ENCODE peak calls at places on chromosomes 4 and X, in eight cellular contexts. One of them, this sample, is unnamed.
A peak's percentile ranks its signal among the peaks of the same experiment; 100 is the strongest.

GRCh38 chr4:16893141-16893571 is 5.3 kb downstream of the LDB2 start:
- DNase-seq in NCI-H226: no peak
- DNase-seq in smooth muscle cell of the brain vasculature: no peak
- DNase-seq in activated T-cell treated with anti-CD3 and anti-CD28 coated beads, Interleukin-2, amount 50 U/mL, for 4 hours: no peak
- DNase-seq in H1: no peak
- DNase-seq in stimulated activated CD4-positive, alpha-beta T cell treated with anti-CD3 and anti-CD28 coated beads, Interleukin-2, amount 100 ng/mL, for 24 hours: no peak
- DNase-seq in hippocampal formation: no peak
- DNase-seq in MCF 10A: no peak
- DNase-seq in this sample: no peak

GRCh38 chr4:99395595-99396364 is 39.4 kb downstream of the ADH7 start:
- DNase-seq in activated T-cell treated with anti-CD3 and anti-CD28 coated beads, Interleukin-2, amount 50 U/mL, for 4 hours: no peak
- DNase-seq in MCF 10A: no peak
- DNase-seq in H1: no peak
- DNase-seq in stimulated activated CD4-positive, alpha-beta T cell treated with anti-CD3 and anti-CD28 coated beads, Interleukin-2, amount 100 ng/mL, for 24 hours: no peak
- DNase-seq in hippocampal formation: no peak
- DNase-seq in NCI-H226: no peak
- DNase-seq in smooth muscle cell of the brain vasculature: no peak
- DNase-seq in this sample: no peak

GRCh38 chr4:187204389-187204920 is 480.8 kb upstream of the FAT1 start:
- DNase-seq in activated T-cell treated with anti-CD3 and anti-CD28 coated beads, Interleukin-2, amount 50 U/mL, for 4 hours: no peak
- DNase-seq in smooth muscle cell of the brain vasculature: no peak
- DNase-seq in H1: no peak
- DNase-seq in hippocampal formation: no peak
- DNase-seq in MCF 10A: no peak
- DNase-seq in NCI-H226: no peak
- DNase-seq in stimulated activated CD4-positive, alpha-beta T cell treated with anti-CD3 and anti-CD28 coated beads, Interleukin-2, amount 100 ng/mL, for 24 hours: no peak
- DNase-seq in this sample: no peak

GRCh38 chrX:37998586-37999267 is 7.6 kb upstream of the SYTL5 start:
- DNase-seq in MCF 10A: peak; percentile 49
- DNase-seq in stimulated activated CD4-positive, alpha-beta T cell treated with anti-CD3 and anti-CD28 coated beads, Interleukin-2, amount 100 ng/mL, for 24 hours: no peak
- DNase-seq in H1: no peak
- DNase-seq in NCI-H226: peak; percentile 20
- DNase-seq in smooth muscle cell of the brain vasculature: no peak
- DNase-seq in activated T-cell treated with anti-CD3 and anti-CD28 coated beads, Interleukin-2, amount 50 U/mL, for 4 hours: no peak
- DNase-seq in hippocampal formation: no peak
- DNase-seq in this sample: no peak

GRCh38 chr4:149741186-149741831 is 74.3 kb downstream of the IQCM start:
- DNase-seq in H1: no peak
- DNase-seq in stimulated activated CD4-positive, alpha-beta T cell treated with anti-CD3 and anti-CD28 coated beads, Interleukin-2, amount 100 ng/mL, for 24 hours: no peak
- DNase-seq in hippocampal formation: no peak
- DNase-seq in activated T-cell treated with anti-CD3 and anti-CD28 coated beads, Interleukin-2, amount 50 U/mL, for 4 hours: no peak
- DNase-seq in smooth muscle cell of the brain vasculature: no peak
- DNase-seq in NCI-H226: no peak
- DNase-seq in MCF 10A: no peak
- DNase-seq in this sample: no peak

GRCh38 chr4:85938062-85938461 is 421.8 kb downstream of the MAPK10 start:
- DNase-seq in NCI-H226: no peak
- DNase-seq in hippocampal formation: no peak
- DNase-seq in stimulated activated CD4-positive, alpha-beta T cell treated with anti-CD3 and anti-CD28 coated beads, Interleukin-2, amount 100 ng/mL, for 24 hours: no peak
- DNase-seq in H1: no peak
- DNase-seq in MCF 10A: no peak
- DNase-seq in activated T-cell treated with anti-CD3 and anti-CD28 coated beads, Interleukin-2, amount 50 U/mL, for 4 hours: no peak
- DNase-seq in smooth muscle cell of the brain vasculature: no peak
- DNase-seq in this sample: no peak

GRCh38 chr4:135838889-135839288 is 1637.3 kb upstream of the PABPC4L start:
- DNase-seq in H1: no peak
- DNase-seq in NCI-H226: peak; percentile 31
- DNase-seq in activated T-cell treated with anti-CD3 and anti-CD28 coated beads, Interleukin-2, amount 50 U/mL, for 4 hours: no peak
- DNase-seq in smooth muscle cell of the brain vasculature: peak; percentile 46
- DNase-seq in stimulated activated CD4-positive, alpha-beta T cell treated with anti-CD3 and anti-CD28 coated beads, Interleukin-2, amount 100 ng/mL, for 24 hours: no peak
- DNase-seq in hippocampal formation: no peak
- DNase-seq in MCF 10A: peak; percentile 55
- DNase-seq in this sample: no peak

GRCh38 chr4:132619968-132620367 is 529.1 kb upstream of the PCDH10 start:
- DNase-seq in hippocampal formation: no peak
- DNase-seq in NCI-H226: no peak
- DNase-seq in H1: no peak
- DNase-seq in MCF 10A: no peak
- DNase-seq in stimulated activated CD4-positive, alpha-beta T cell treated with anti-CD3 and anti-CD28 coated beads, Interleukin-2, amount 100 ng/mL, for 24 hours: no peak
- DNase-seq in activated T-cell treated with anti-CD3 and anti-CD28 coated beads, Interleukin-2, amount 50 U/mL, for 4 hours: no peak
- DNase-seq in smooth muscle cell of the brain vasculature: no peak
- DNase-seq in this sample: no peak

GRCh38 chr4:39994356-39994755 is 16.6 kb upstream of the PDS5A start:
- DNase-seq in NCI-H226: no peak
- DNase-seq in MCF 10A: no peak
- DNase-seq in hippocampal formation: no peak
- DNase-seq in stimulated activated CD4-positive, alpha-beta T cell treated with anti-CD3 and anti-CD28 coated beads, Interleukin-2, amount 100 ng/mL, for 24 hours: no peak
- DNase-seq in H1: no peak
- DNase-seq in smooth muscle cell of the brain vasculature: no peak
- DNase-seq in activated T-cell treated with anti-CD3 and anti-CD28 coated beads, Interleukin-2, amount 50 U/mL, for 4 hours: no peak
- DNase-seq in this sample: no peak

GRCh38 chrX:150446151-150446550 is 83.0 kb downstream of the MAMLD1 start:
- DNase-seq in stimulated activated CD4-positive, alpha-beta T cell treated with anti-CD3 and anti-CD28 coated beads, Interleukin-2, amount 100 ng/mL, for 24 hours: no peak
- DNase-seq in activated T-cell treated with anti-CD3 and anti-CD28 coated beads, Interleukin-2, amount 50 U/mL, for 4 hours: no peak
- DNase-seq in smooth muscle cell of the brain vasculature: no peak
- DNase-seq in hippocampal formation: no peak
- DNase-seq in NCI-H226: no peak
- DNase-seq in H1: no peak
- DNase-seq in MCF 10A: no peak
- DNase-seq in this sample: no peak

GRCh38 chr4:140061194-140061593 is 92.8 kb downstream of the MAML3 start:
- DNase-seq in hippocampal formation: no peak
- DNase-seq in smooth muscle cell of the brain vasculature: no peak
- DNase-seq in stimulated activated CD4-positive, alpha-beta T cell treated with anti-CD3 and anti-CD28 coated beads, Interleukin-2, amount 100 ng/mL, for 24 hours: no peak
- DNase-seq in MCF 10A: no peak
- DNase-seq in activated T-cell treated with anti-CD3 and anti-CD28 coated beads, Interleukin-2, amount 50 U/mL, for 4 hours: no peak
- DNase-seq in H1: no peak
- DNase-seq in NCI-H226: no peak
- DNase-seq in this sample: no peak

GRCh38 chr4:74534121-74534520 is 89.2 kb downstream of the AREG start:
- DNase-seq in stimulated activated CD4-positive, alpha-beta T cell treated with anti-CD3 and anti-CD28 coated beads, Interleukin-2, amount 100 ng/mL, for 24 hours: no peak
- DNase-seq in hippocampal formation: no peak
- DNase-seq in NCI-H226: no peak
- DNase-seq in MCF 10A: no peak
- DNase-seq in activated T-cell treated with anti-CD3 and anti-CD28 coated beads, Interleukin-2, amount 50 U/mL, for 4 hours: no peak
- DNase-seq in H1: no peak
- DNase-seq in smooth muscle cell of the brain vasculature: no peak
- DNase-seq in this sample: no peak

GRCh38 chr4:175953960-175954521 is 111.6 kb upstream of the WDR17 start:
- DNase-seq in MCF 10A: peak; percentile 25
- DNase-seq in NCI-H226: no peak
- DNase-seq in H1: no peak
- DNase-seq in stimulated activated CD4-positive, alpha-beta T cell treated with anti-CD3 and anti-CD28 coated beads, Interleukin-2, amount 100 ng/mL, for 24 hours: no peak
- DNase-seq in activated T-cell treated with anti-CD3 and anti-CD28 coated beads, Interleukin-2, amount 50 U/mL, for 4 hours: no peak
- DNase-seq in hippocampal formation: no peak
- DNase-seq in smooth muscle cell of the brain vasculature: no peak
- DNase-seq in this sample: no peak

GRCh38 chr4:145679520-145679919 is 426 bp upstream of the C4orf51 start:
- DNase-seq in hippocampal formation: no peak
- DNase-seq in H1: no peak
- DNase-seq in activated T-cell treated with anti-CD3 and anti-CD28 coated beads, Interleukin-2, amount 50 U/mL, for 4 hours: no peak
- DNase-seq in NCI-H226: peak; percentile 44
- DNase-seq in MCF 10A: peak; percentile 71
- DNase-seq in smooth muscle cell of the brain vasculature: peak; percentile 66
- DNase-seq in stimulated activated CD4-positive, alpha-beta T cell treated with anti-CD3 and anti-CD28 coated beads, Interleukin-2, amount 100 ng/mL, for 24 hours: no peak
- DNase-seq in this sample: peak; percentile 19

GRCh38 chrX:10190367-10190766 is 33.6 kb downstream of the CLCN4 start:
- DNase-seq in H1: no peak
- DNase-seq in MCF 10A: peak; percentile 62
- DNase-seq in stimulated activated CD4-positive, alpha-beta T cell treated with anti-CD3 and anti-CD28 coated beads, Interleukin-2, amount 100 ng/mL, for 24 hours: no peak
- DNase-seq in activated T-cell treated with anti-CD3 and anti-CD28 coated beads, Interleukin-2, amount 50 U/mL, for 4 hours: no peak
- DNase-seq in NCI-H226: peak; percentile 27
- DNase-seq in smooth muscle cell of the brain vasculature: peak; percentile 51
- DNase-seq in hippocampal formation: no peak
- DNase-seq in this sample: no peak

GRCh38 chr4:88189418-88189738 is 30.9 kb upstream of the ABCG2 start:
- DNase-seq in hippocampal formation: no peak
- DNase-seq in NCI-H226: no peak
- DNase-seq in activated T-cell treated with anti-CD3 and anti-CD28 coated beads, Interleukin-2, amount 50 U/mL, for 4 hours: no peak
- DNase-seq in smooth muscle cell of the brain vasculature: no peak
- DNase-seq in stimulated activated CD4-positive, alpha-beta T cell treated with anti-CD3 and anti-CD28 coated beads, Interleukin-2, amount 100 ng/mL, for 24 hours: no peak
- DNase-seq in MCF 10A: no peak
- DNase-seq in H1: no peak
- DNase-seq in this sample: no peak

GRCh38 chr4:145828802-145829485 is 109.7 kb downstream of the ZNF827 start:
- DNase-seq in hippocampal formation: no peak
- DNase-seq in smooth muscle cell of the brain vasculature: no peak
- DNase-seq in activated T-cell treated with anti-CD3 and anti-CD28 coated beads, Interleukin-2, amount 50 U/mL, for 4 hours: no peak
- DNase-seq in NCI-H226: no peak
- DNase-seq in MCF 10A: no peak
- DNase-seq in stimulated activated CD4-positive, alpha-beta T cell treated with anti-CD3 and anti-CD28 coated beads, Interleukin-2, amount 100 ng/mL, for 24 hours: no peak
- DNase-seq in H1: no peak
- DNase-seq in this sample: no peak

GRCh38 chr4:13522282-13523104 is 21.8 kb downstream of the NKX3-2 start:
- DNase-seq in hippocampal formation: no peak
- DNase-seq in NCI-H226: no peak
- DNase-seq in activated T-cell treated with anti-CD3 and anti-CD28 coated beads, Interleukin-2, amount 50 U/mL, for 4 hours: no peak
- DNase-seq in smooth muscle cell of the brain vasculature: no peak
- DNase-seq in H1: peak; percentile 82
- DNase-seq in MCF 10A: no peak
- DNase-seq in stimulated activated CD4-positive, alpha-beta T cell treated with anti-CD3 and anti-CD28 coated beads, Interleukin-2, amount 100 ng/mL, for 24 hours: peak; percentile 32
- DNase-seq in this sample: no peak

GRCh38 chr4:136713140-136713539 is 819.2 kb downstream of the PCDH18 start:
- DNase-seq in smooth muscle cell of the brain vasculature: peak; percentile 26
- DNase-seq in stimulated activated CD4-positive, alpha-beta T cell treated with anti-CD3 and anti-CD28 coated beads, Interleukin-2, amount 100 ng/mL, for 24 hours: no peak
- DNase-seq in activated T-cell treated with anti-CD3 and anti-CD28 coated beads, Interleukin-2, amount 50 U/mL, for 4 hours: no peak
- DNase-seq in hippocampal formation: peak; percentile 3
- DNase-seq in H1: no peak
- DNase-seq in NCI-H226: peak; percentile 44
- DNase-seq in MCF 10A: peak; percentile 41
- DNase-seq in this sample: peak; percentile 51

GRCh38 chr4:67052981-67053380 is 492.3 kb downstream of the CENPC start:
- DNase-seq in stimulated activated CD4-positive, alpha-beta T cell treated with anti-CD3 and anti-CD28 coated beads, Interleukin-2, amount 100 ng/mL, for 24 hours: no peak
- DNase-seq in activated T-cell treated with anti-CD3 and anti-CD28 coated beads, Interleukin-2, amount 50 U/mL, for 4 hours: no peak
- DNase-seq in MCF 10A: no peak
- DNase-seq in smooth muscle cell of the brain vasculature: no peak
- DNase-seq in hippocampal formation: no peak
- DNase-seq in H1: no peak
- DNase-seq in NCI-H226: no peak
- DNase-seq in this sample: no peak

GRCh38 chr4:79585330-79585729 is 177.3 kb upstream of the GK2 start:
- DNase-seq in stimulated activated CD4-positive, alpha-beta T cell treated with anti-CD3 and anti-CD28 coated beads, Interleukin-2, amount 100 ng/mL, for 24 hours: no peak
- DNase-seq in MCF 10A: no peak
- DNase-seq in NCI-H226: no peak
- DNase-seq in activated T-cell treated with anti-CD3 and anti-CD28 coated beads, Interleukin-2, amount 50 U/mL, for 4 hours: no peak
- DNase-seq in H1: no peak
- DNase-seq in smooth muscle cell of the brain vasculature: no peak
- DNase-seq in hippocampal formation: no peak
- DNase-seq in this sample: no peak

GRCh38 chr4:100913685-100914084 is 395.9 kb upstream of the EMCN start:
- DNase-seq in activated T-cell treated with anti-CD3 and anti-CD28 coated beads, Interleukin-2, amount 50 U/mL, for 4 hours: no peak
- DNase-seq in hippocampal formation: no peak
- DNase-seq in H1: peak; percentile 60
- DNase-seq in stimulated activated CD4-positive, alpha-beta T cell treated with anti-CD3 and anti-CD28 coated beads, Interleukin-2, amount 100 ng/mL, for 24 hours: no peak
- DNase-seq in MCF 10A: no peak
- DNase-seq in smooth muscle cell of the brain vasculature: no peak
- DNase-seq in NCI-H226: no peak
- DNase-seq in this sample: no peak

GRCh38 chr4:48093949-48094550 is 40.0 kb downstream of the TXK start:
- DNase-seq in MCF 10A: peak; percentile 45
- DNase-seq in hippocampal formation: no peak
- DNase-seq in stimulated activated CD4-positive, alpha-beta T cell treated with anti-CD3 and anti-CD28 coated beads, Interleukin-2, amount 100 ng/mL, for 24 hours: peak; percentile 53
- DNase-seq in smooth muscle cell of the brain vasculature: no peak
- DNase-seq in NCI-H226: peak; percentile 86
- DNase-seq in H1: no peak
- DNase-seq in activated T-cell treated with anti-CD3 and anti-CD28 coated beads, Interleukin-2, amount 50 U/mL, for 4 hours: no peak
- DNase-seq in this sample: no peak

GRCh38 chr4:53651142-53651720 is 59.9 kb upstream of the LNX1 start:
- DNase-seq in MCF 10A: peak; percentile 41
- DNase-seq in activated T-cell treated with anti-CD3 and anti-CD28 coated beads, Interleukin-2, amount 50 U/mL, for 4 hours: no peak
- DNase-seq in smooth muscle cell of the brain vasculature: no peak
- DNase-seq in hippocampal formation: no peak
- DNase-seq in H1: no peak
- DNase-seq in stimulated activated CD4-positive, alpha-beta T cell treated with anti-CD3 and anti-CD28 coated beads, Interleukin-2, amount 100 ng/mL, for 24 hours: no peak
- DNase-seq in NCI-H226: no peak
- DNase-seq in this sample: peak; percentile 70

This sample was measured in right cardiac atrium.